ENCODE peak calls at places on chromosomes 4 and X, in four cellular contexts. One of them, this sample, is unnamed.

GRCh38 chr4:52643846-52644245 is 15.3 kb downstream of the USP46 start:
- DNase-seq in HepG2: peak
- DNase-seq in transverse colon: peak
- DNase-seq in H1: no peak
- DNase-seq in this sample: peak

GRCh38 chr4:13989496-13989895 is 362.0 kb upstream of the BOD1L1 start:
- DNase-seq in HepG2: no peak
- DNase-seq in transverse colon: no peak
- DNase-seq in H1: no peak
- DNase-seq in this sample: no peak

GRCh38 chrX:28794751-28795150 is 207.5 kb downstream of the IL1RAPL1 start:
- DNase-seq in HepG2: no peak
- DNase-seq in transverse colon: no peak
- DNase-seq in H1: no peak
- DNase-seq in this sample: no peak

GRCh38 chrX:123425904-123426303 is 241.8 kb downstream of the GRIA3 start:
- DNase-seq in HepG2: no peak
- DNase-seq in transverse colon: no peak
- DNase-seq in H1: no peak
- DNase-seq in this sample: no peak

GRCh38 chr4:88106205-88106604 is 52.2 kb downstream of the ABCG2 start:
- DNase-seq in HepG2: no peak
- DNase-seq in transverse colon: no peak
- DNase-seq in H1: no peak
- DNase-seq in this sample: peak

GRCh38 chr4:52173470-52174055 is 122.5 kb downstream of the SPATA18 start:
- DNase-seq in HepG2: no peak
- DNase-seq in transverse colon: no peak
- DNase-seq in H1: no peak
- DNase-seq in this sample: peak

GRCh38 chr4:8820178-8821102 is 51.2 kb downstream of the HMX1 start:
- DNase-seq in HepG2: no peak
- DNase-seq in transverse colon: peak
- DNase-seq in H1: peak
- DNase-seq in this sample: no peak

GRCh38 chrX:78455901-78456300 is 128.5 kb upstream of the CYSLTR1 start:
- DNase-seq in HepG2: no peak
- DNase-seq in transverse colon: no peak
- DNase-seq in H1: no peak
- DNase-seq in this sample: no peak

GRCh38 chr4:26181616-26182015 is 139.2 kb upstream of the RBPJ start:
- DNase-seq in HepG2: no peak
- DNase-seq in transverse colon: no peak
- DNase-seq in H1: no peak
- DNase-seq in this sample: no peak

GRCh38 chr4:29710519-29710918 is 1009.6 kb upstream of the PCDH7 start:
- DNase-seq in HepG2: no peak
- DNase-seq in transverse colon: no peak
- DNase-seq in H1: no peak
- DNase-seq in this sample: no peak

GRCh38 chrX:19912-20571 is 261.1 kb upstream of the PLCXD1 start:
- DNase-seq in HepG2: peak
- DNase-seq in transverse colon: peak
- DNase-seq in H1: peak
- DNase-seq in this sample: no peak

GRCh38 chrX:106917830-106918500 is 2.2 kb upstream of the CLDN2 start:
- DNase-seq in HepG2: no peak
- DNase-seq in transverse colon: no peak
- DNase-seq in H1: no peak
- DNase-seq in this sample: peak

GRCh38 chrX:153665726-153666306 is 7.8 kb downstream of the PNCK start:
- DNase-seq in HepG2: no peak
- DNase-seq in transverse colon: no peak
- DNase-seq in H1: no peak
- DNase-seq in this sample: no peak

GRCh38 chrX:112753116-112753515 is 73.4 kb upstream of the LHFPL1 start:
- DNase-seq in HepG2: no peak
- DNase-seq in transverse colon: no peak
- DNase-seq in H1: no peak
- DNase-seq in this sample: no peak

GRCh38 chr4:112979881-112980421 is 69.5 kb upstream of the ANK2 start:
- DNase-seq in HepG2: no peak
- DNase-seq in transverse colon: no peak
- DNase-seq in H1: no peak
- DNase-seq in this sample: no peak

GRCh38 chrX:148530464-148531077 is 30.2 kb downstream of the AFF2 start:
- DNase-seq in HepG2: no peak
- DNase-seq in transverse colon: no peak
- DNase-seq in H1: no peak
- DNase-seq in this sample: peak

GRCh38 chr4:25970241-25970675 is 56.2 kb downstream of the SMIM20 start:
- DNase-seq in HepG2: no peak
- DNase-seq in transverse colon: peak
- DNase-seq in H1: no peak
- DNase-seq in this sample: no peak

GRCh38 chrX:11591712-11592351 is 73.9 kb downstream of the ARHGAP6 start:
- DNase-seq in HepG2: no peak
- DNase-seq in transverse colon: no peak
- DNase-seq in H1: no peak
- DNase-seq in this sample: peak

GRCh38 chr4:186068581-186069402 is at the start of gene TLR3:
- DNase-seq in HepG2: no peak
- DNase-seq in transverse colon: no peak
- DNase-seq in H1: peak
- DNase-seq in this sample: peak

GRCh38 chr4:87717276-87718031 is 67.4 kb downstream of the DMP1 start:
- DNase-seq in HepG2: no peak
- DNase-seq in transverse colon: no peak
- DNase-seq in H1: no peak
- DNase-seq in this sample: no peak

GRCh38 chr4:60452259-60452658 is 747.9 kb upstream of the ADGRL3 start:
- DNase-seq in HepG2: no peak
- DNase-seq in transverse colon: no peak
- DNase-seq in H1: no peak
- DNase-seq in this sample: no peak

GRCh38 chr4:71460368-71460767 is 121.5 kb downstream of the SLC4A4 start:
- DNase-seq in HepG2: no peak
- DNase-seq in transverse colon: peak
- DNase-seq in H1: no peak
- DNase-seq in this sample: no peak

GRCh38 chr4:141448490-141448889 is 187.9 kb upstream of the IL15 start:
- DNase-seq in HepG2: no peak
- DNase-seq in transverse colon: no peak
- DNase-seq in H1: no peak
- DNase-seq in this sample: no peak

GRCh38 chr4:71209161-71209560 is 129.7 kb upstream of the SLC4A4 start:
- DNase-seq in HepG2: no peak
- DNase-seq in transverse colon: no peak
- DNase-seq in H1: no peak
- DNase-seq in this sample: no peak

GRCh38 chrX:136480383-136480782 is 7.4 kb upstream of the BRS3 start:
- DNase-seq in HepG2: no peak
- DNase-seq in transverse colon: no peak
- DNase-seq in H1: no peak
- DNase-seq in this sample: no peak

GRCh38 chrX:100413231-100413630 is 3.2 kb upstream of the PCDH19 start:
- DNase-seq in HepG2: peak
- DNase-seq in transverse colon: peak
- DNase-seq in H1: no peak
- DNase-seq in this sample: peak

GRCh38 chrX:100410083-100410590 is at the start of gene PCDH19:
- DNase-seq in HepG2: no peak
- DNase-seq in transverse colon: peak
- DNase-seq in H1: peak
- DNase-seq in this sample: peak

GRCh38 chrX:100409316-100410082 is 574 bp downstream of the PCDH19 start:
- DNase-seq in HepG2: no peak
- DNase-seq in transverse colon: no peak
- DNase-seq in H1: no peak
- DNase-seq in this sample: no peak

GRCh38 chrX:100410901-100411801 is 1.1 kb upstream of the PCDH19 start:
- DNase-seq in HepG2: no peak
- DNase-seq in transverse colon: no peak
- DNase-seq in H1: peak
- DNase-seq in this sample: peak

GRCh38 chrX:100411802-100412333 is 1.8 kb upstream of the PCDH19 start:
- DNase-seq in HepG2: no peak
- DNase-seq in transverse colon: no peak
- DNase-seq in H1: no peak
- DNase-seq in this sample: no peak
- TF ChIP-seq POLR2AphosphoS5 in HepG2: no peak
- TF ChIP-seq POLR2AphosphoS5 in transverse colon: no peak
- TF ChIP-seq POLR2AphosphoS5 in H1: no peak
- TF ChIP-seq POLR2AphosphoS5 in this sample: no peak

GRCh38 chr4:151100517-151100916 is 1.1 kb downstream of the RPS3A start:
- DNase-seq in HepG2: no peak
- DNase-seq in transverse colon: no peak
- DNase-seq in H1: no peak
- DNase-seq in this sample: peak

GRCh38 chr4:151099226-151099975 is at the start of gene RPS3A:
- DNase-seq in HepG2: peak
- DNase-seq in transverse colon: peak
- DNase-seq in H1: peak
- DNase-seq in this sample: peak

GRCh38 chr4:151099976-151100417 is 569 bp downstream of the RPS3A start:
- DNase-seq in HepG2: no peak
- DNase-seq in transverse colon: no peak
- DNase-seq in H1: no peak
- DNase-seq in this sample: no peak

GRCh38 chr4:151097759-151098158 is 1.7 kb upstream of the RPS3A start:
- DNase-seq in HepG2: no peak
- DNase-seq in transverse colon: no peak
- DNase-seq in H1: no peak
- DNase-seq in this sample: no peak

GRCh38 chr4:151098191-151098590 is 1.2 kb upstream of the RPS3A start:
- DNase-seq in HepG2: no peak
- DNase-seq in transverse colon: peak
- DNase-seq in H1: no peak
- DNase-seq in this sample: no peak
- TF ChIP-seq POLR2AphosphoS5 in HepG2: no peak
- TF ChIP-seq POLR2AphosphoS5 in transverse colon: no peak
- TF ChIP-seq POLR2AphosphoS5 in H1: no peak
- TF ChIP-seq POLR2AphosphoS5 in this sample: no peak

DNA sequence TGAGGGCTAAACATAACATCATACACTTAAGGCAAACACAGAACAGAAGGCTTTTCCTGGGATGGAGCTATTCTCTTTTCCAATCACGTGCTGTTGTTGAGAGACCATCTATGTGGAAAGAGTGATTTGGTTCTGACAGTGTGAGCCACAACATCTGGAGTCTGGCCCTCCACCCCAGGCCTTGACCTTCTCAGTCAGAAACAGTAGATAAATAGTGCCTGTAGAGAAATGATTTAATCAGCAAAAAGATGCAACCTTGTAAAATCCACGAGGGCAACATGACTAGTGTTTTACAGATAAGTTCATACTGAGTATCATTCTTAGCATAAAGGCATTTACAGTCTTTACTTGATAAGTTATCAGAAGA is 10.8 kb upstream of the SFRP2 start:
- DNase-seq in HepG2: no peak
- DNase-seq in transverse colon: no peak
- DNase-seq in H1: no peak
- DNase-seq in this sample: no peak
- TF ChIP-seq POLR2AphosphoS5 in HepG2: no peak
- TF ChIP-seq POLR2AphosphoS5 in transverse colon: no peak
- TF ChIP-seq POLR2AphosphoS5 in H1: no peak
- TF ChIP-seq POLR2AphosphoS5 in this sample: no peak

DNA sequence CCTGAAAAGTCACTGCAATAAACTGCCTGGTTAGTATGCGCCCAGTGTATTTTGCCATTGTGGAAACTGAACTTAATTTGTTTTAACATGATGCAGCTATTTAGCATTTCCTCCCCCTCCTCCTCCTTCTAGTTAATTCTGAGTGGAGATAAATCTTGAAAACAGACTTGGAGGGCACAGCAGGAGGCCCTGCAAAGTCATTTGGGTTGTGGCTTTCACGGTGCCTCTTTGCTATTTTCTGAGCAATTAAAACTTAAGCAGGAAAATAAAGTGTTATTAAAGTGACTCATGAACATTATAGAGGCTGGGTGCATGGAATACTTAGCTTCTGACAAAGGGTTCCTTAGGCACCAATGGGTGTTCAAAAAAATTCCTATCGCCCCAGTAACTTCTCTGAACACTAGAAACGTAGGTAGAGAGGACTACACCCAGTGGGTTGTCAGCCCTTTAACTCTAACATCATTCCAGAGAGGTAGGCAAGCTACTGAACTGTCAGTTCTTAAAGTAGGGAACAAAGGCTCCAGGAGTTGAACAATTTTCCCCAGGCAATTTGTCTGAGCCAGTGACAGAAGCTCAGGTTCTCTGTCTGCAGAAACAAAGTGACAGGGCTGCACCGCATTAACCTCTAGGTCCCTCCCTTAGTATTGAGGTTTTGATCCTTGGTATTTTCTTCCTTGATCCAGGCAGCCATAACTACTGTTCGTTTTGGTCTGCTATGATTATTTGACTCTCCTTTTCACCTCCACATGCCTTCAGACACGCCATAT is 158.3 kb upstream of the KIT start:
- DNase-seq in HepG2: no peak
- DNase-seq in transverse colon: no peak
- DNase-seq in H1: no peak
- DNase-seq in this sample: no peak
- TF ChIP-seq POLR2AphosphoS5 in HepG2: no peak
- TF ChIP-seq POLR2AphosphoS5 in transverse colon: no peak
- TF ChIP-seq POLR2AphosphoS5 in H1: no peak
- TF ChIP-seq POLR2AphosphoS5 in this sample: no peak

This sample was measured in endothelial cell of umbilical vein.